ENCODE peak calls at places on chromosomes 12 and 14, in five cellular contexts. One of them, this sample, is unnamed.

GRCh38 chr12:121241203-121241970 is 31.5 kb downstream of the P2RX4 start:
- DNase-seq in germinal center: no peak
- DNase-seq in GM04504: no peak
- DNase-seq in GM23248: no peak
- DNase-seq in foreskin fibroblast: no peak
- DNase-seq in this sample: no peak

GRCh38 chr12:26704684-26705475 is 128.1 kb downstream of the ITPR2 start:
- DNase-seq in germinal center: no peak
- DNase-seq in GM04504: no peak
- DNase-seq in GM23248: peak; percentile 41
- DNase-seq in foreskin fibroblast: peak; percentile 20
- DNase-seq in this sample: no peak

GRCh38 chr12:50024804-50025186 is 499 bp downstream of the RACGAP1 start:
- DNase-seq in germinal center: no peak
- DNase-seq in GM04504: no peak
- DNase-seq in GM23248: peak; percentile 61
- DNase-seq in foreskin fibroblast: no peak
- DNase-seq in this sample: no peak

GRCh38 chr12:89389755-89390661 is 37.7 kb upstream of the DUSP6 start:
- DNase-seq in germinal center: no peak
- DNase-seq in GM04504: no peak
- DNase-seq in GM23248: no peak
- DNase-seq in foreskin fibroblast: no peak
- DNase-seq in this sample: no peak

GRCh38 chr12:56189336-56189917 is at the start of gene SMARCC2:
- DNase-seq in germinal center: peak; percentile 94
- DNase-seq in GM04504: peak; percentile 73
- DNase-seq in GM23248: peak; percentile 95
- DNase-seq in foreskin fibroblast: peak; percentile 85
- DNase-seq in this sample: peak; percentile 81

GRCh38 chr12:99619389-99620158 is 28.0 kb upstream of the GARIN6 start:
- DNase-seq in germinal center: peak; percentile 10
- DNase-seq in GM04504: peak; percentile 24
- DNase-seq in GM23248: peak; percentile 63
- DNase-seq in foreskin fibroblast: no peak
- DNase-seq in this sample: peak; percentile 33

GRCh38 chr12:77850698-77851097 is 20.0 kb downstream of the NAV3 start:
- DNase-seq in germinal center: no peak
- DNase-seq in GM04504: no peak
- DNase-seq in GM23248: no peak
- DNase-seq in foreskin fibroblast: no peak
- DNase-seq in this sample: no peak

GRCh38 chr14:96821501-96821900 is 24.3 kb downstream of the VRK1 start:
- DNase-seq in germinal center: no peak
- DNase-seq in GM04504: no peak
- DNase-seq in GM23248: no peak
- DNase-seq in foreskin fibroblast: no peak
- DNase-seq in this sample: no peak

GRCh38 chr14:58738189-58738836 is 100.6 kb downstream of the DACT1 start:
- DNase-seq in germinal center: no peak
- DNase-seq in GM04504: peak; percentile 53
- DNase-seq in GM23248: peak; percentile 91
- DNase-seq in foreskin fibroblast: peak; percentile 88
- DNase-seq in this sample: peak; percentile 70

GRCh38 chr12:779745-780734 is 27.7 kb downstream of the WNK1 start:
- DNase-seq in germinal center: no peak
- DNase-seq in GM04504: peak; percentile 55
- DNase-seq in GM23248: peak; percentile 80
- DNase-seq in foreskin fibroblast: peak; percentile 25
- DNase-seq in this sample: peak; percentile 20

This sample was measured in fibroblast of gingiva.